ENCODE peak calls at places on chromosomes 13 and 19, in five cellular contexts. J is stimulated activated CD8-positive, alpha-beta memory T cell treated with anti-CD3 and anti-CD28 coated beads, Interleukin-7, amount 100 ng/mL, for 48 hours; W is HEK293T; P is GM12878; C is AG09309. H is an unnamed sample.

GRCh38 chr19:28553764-28554163 is 659.2 kb downstream of the UQCRFS1 start:
- DNase-seq in W (no peak), C (no peak), P (no peak), J (no peak), H (no peak)

GRCh38 chr19:7979011-7979410 is 26.4 kb downstream of the ELAVL1 start:
- DNase-seq in C (no peak), P (no peak), J (no peak), W (no peak), H (no peak)

GRCh38 chr19:7355871-7356270 is 7.1 kb downstream of the ARHGEF18 start:
- DNase-seq in C (no peak), W (no peak), J (no peak), P (no peak), H (no peak)

GRCh38 chr19:3045885-3046603 is 16.3 kb downstream of the TLE5 start:
- DNase-seq in P (no peak), J (no peak), W (no peak), C (no peak), H (no peak)

GRCh38 chr19:14475251-14476073 is at the start of gene PTGER1:
- DNase-seq in C (no peak), W (no peak), P (no peak), J (peak; percentile 37), H (no peak)

GRCh38 chr19:2476451-2477140 is 669 bp downstream of the GADD45B start:
- DNase-seq in W (peak; percentile 38), P (no peak), J (peak; percentile 69), C (no peak), H (no peak)

GRCh38 chr13:50676602-50677001 is 166.9 kb downstream of the DLEU7 start:
- DNase-seq in W (no peak), P (no peak), C (peak; percentile 63), J (no peak), H (no peak)

GRCh38 chr13:104382941-104383340 is 1316.7 kb upstream of the SLC10A2 start:
- DNase-seq in W (no peak), J (no peak), P (no peak), C (no peak), H (no peak)

GRCh38 chr13:23796546-23796945 is 92.7 kb downstream of the MIPEP start:
- DNase-seq in C (no peak), J (no peak), P (no peak), W (no peak), H (no peak)

GRCh38 chr19:32168111-32168510 is 177.3 kb upstream of the ZNF507 start:
- DNase-seq in W (no peak), J (no peak), P (no peak), C (no peak), H (no peak)

GRCh38 chr19:18605546-18606280 is 886 bp downstream of the CRLF1 start:
- DNase-seq in C (no peak), W (no peak), P (no peak), J (no peak), H (no peak)

GRCh38 chr19:38514812-38515633 is 81.5 kb downstream of the RYR1 start:
- DNase-seq in C (no peak), W (peak; percentile 86), P (no peak), J (peak; percentile 52), H (peak; percentile 86)

GRCh38 chr13:26899153-26899552 is 138.6 kb upstream of the GPR12 start:
- DNase-seq in J (no peak), P (no peak), C (no peak), W (no peak), H (no peak)

GRCh38 chr13:34412817-34413365 is 529.2 kb upstream of the NBEA start:
- DNase-seq in W (no peak), P (no peak), J (no peak), C (no peak), H (no peak)

GRCh38 chr19:48491793-48492123 is 19.9 kb downstream of the LMTK3 start:
- DNase-seq in C (no peak), P (no peak), J (no peak), W (no peak), H (no peak)

GRCh38 chr13:42996584-42996983 is 4.5 kb upstream of the EPSTI1 start:
- DNase-seq in J (no peak), P (no peak), C (peak; percentile 89), W (no peak), H (no peak)

GRCh38 chr13:77898097-77898496 is 20.5 kb downstream of the EDNRB start:
- DNase-seq in J (no peak), P (peak; percentile 66), C (no peak), W (no peak), H (no peak)

GRCh38 chr13:41639955-41640780 is 182.8 kb downstream of the RGCC start:
- DNase-seq in W (peak; percentile 60), J (no peak), C (peak; percentile 80), P (no peak), H (no peak)

GRCh38 chr19:31152906-31153305 is 196.3 kb downstream of the TSHZ3 start:
- DNase-seq in P (no peak), C (no peak), W (no peak), J (no peak), H (no peak)

GRCh38 chr19:33508941-33509614 is 12.5 kb downstream of the PEPD start:
- DNase-seq in P (no peak), C (no peak), J (no peak), W (no peak), H (no peak)

GRCh38 chr19:52226652-52227051 is 36.8 kb downstream of the PPP2R1A start:
- DNase-seq in W (no peak), P (no peak), J (no peak), C (no peak), H (no peak)

GRCh38 chr19:29324717-29325116 is 111.8 kb upstream of the UQCRFS1 start:
- DNase-seq in W (no peak), P (no peak), J (no peak), C (no peak), H (no peak)

GRCh38 chr13:83216521-83217245 is 665.6 kb downstream of the SLITRK1 start:
- DNase-seq in P (no peak), J (no peak), W (no peak), C (no peak), H (no peak)

GRCh38 chr13:111421216-111421615 is 100.8 kb downstream of the TEX29 start:
- DNase-seq in P (no peak), C (no peak), W (no peak), J (no peak), H (no peak)

GRCh38 chr19:1076951-1077350 is 10.0 kb downstream of the ARHGAP45 start:
- DNase-seq in P (peak; percentile 85), W (no peak), J (peak; percentile 79), C (no peak), H (peak; percentile 87)

GRCh38 chr19:55809381-55810058 is 22.3 kb downstream of the NLRP11 start:
- DNase-seq in W (peak; percentile 73), J (no peak), C (peak; percentile 35), P (no peak), H (peak; percentile 71)

GRCh38 chr19:18726846-18727245 is 43.4 kb downstream of the CRTC1 start:
- DNase-seq in C (no peak), W (no peak), P (no peak), J (no peak), H (no peak)

GRCh38 chr13:76216729-76217128 is 580.6 kb downstream of the LMO7 start:
- DNase-seq in C (no peak), W (no peak), P (no peak), J (no peak), H (no peak)

GRCh38 chr19:35098413-35099049 is 17.1 kb upstream of the FXYD3 start:
- DNase-seq in C (no peak), W (no peak), P (no peak), J (no peak), H (no peak)

GRCh38 chr13:114148521-114148855 is 16.1 kb upstream of the RASA3 start:
- DNase-seq in W (no peak), J (peak; percentile 66), P (peak; percentile 74), C (no peak), H (no peak)

H was measured in germinal center.